ENCODE peak calls at places on chromosomes 7 and 10, in eight cellular contexts. R is epithelial cell of proximal tubule; X is HCT116; F is effector memory CD8-positive, alpha-beta T cell; P is left kidney; I is GM04504; E is kidney; H is KG1. S is an unnamed sample.

GRCh38 chr7:85162743-85163142 is 24.1 kb downstream of the SEMA3D start:
- DNase-seq in E (no peak), R (no peak), I (no peak), P (no peak), X (no peak), F (no peak), H (no peak), S (no peak)

GRCh38 chr7:55339033-55339995 is 25.8 kb upstream of the LANCL2 start:
- DNase-seq in P (no peak), F (no peak), R (no peak), E (no peak), I (no peak), X (no peak), H (no peak), S (no peak)

GRCh38 chr10:73591935-73592699 is 975 bp upstream of the USP54 start:
- DNase-seq in P (peak; percentile 93), I (no peak), E (peak; percentile 73), F (no peak), X (peak; percentile 48), H (no peak), R (no peak), S (no peak)

GRCh38 chr7:108001759-108002725 is 919 bp downstream of the LAMB1 start:
- DNase-seq in H (no peak), F (no peak), P (peak; percentile 76), R (no peak), X (no peak), E (peak; percentile 70), I (no peak), S (no peak)

GRCh38 chr10:132684164-132684891 is 101.6 kb downstream of the NKX6-2 start:
- DNase-seq in R (no peak), F (peak; percentile 14), H (peak; percentile 34), X (no peak), E (peak; percentile 38), P (no peak), I (no peak), S (no peak)

GRCh38 chr7:80127412-80128150 is 7.0 kb upstream of the GNAI1 start:
- DNase-seq in E (no peak), X (no peak), H (no peak), R (no peak), F (no peak), I (no peak), P (peak; percentile 41), S (no peak)

GRCh38 chr7:91416485-91416884 is 152.3 kb downstream of the FZD1 start:
- DNase-seq in X (no peak), E (no peak), F (no peak), I (no peak), P (no peak), H (no peak), R (no peak), S (no peak)

GRCh38 chr10:48496105-48496830 is 108.6 kb downstream of the ARHGAP22 start:
- DNase-seq in E (no peak), F (no peak), R (no peak), X (no peak), H (no peak), I (no peak), P (no peak), S (no peak)

GRCh38 chr7:37947840-37948198 is 27.4 kb downstream of the EPDR1 start:
- DNase-seq in E (no peak), F (no peak), R (no peak), P (peak; percentile 79), H (no peak), I (no peak), X (no peak), S (no peak)

GRCh38 chr10:16894834-16895233 is 77.6 kb upstream of the RSU1 start:
- DNase-seq in H (no peak), I (no peak), F (no peak), P (no peak), R (no peak), E (no peak), X (no peak), S (no peak)

GRCh38 chr10:34002896-34003295 is 668.4 kb upstream of the NRP1 start:
- DNase-seq in I (no peak), P (no peak), R (no peak), E (no peak), F (no peak), X (no peak), H (no peak), S (no peak)

S was measured in GM04503.